ENCODE peak calls at places on chromosomes 7 and 10, in nine cellular contexts. Z is A549; I is Peyer's patch; U is ACHN; G is CD8-positive, alpha-beta T cell; K is stimulated activated CD8-positive, alpha-beta memory T cell treated with anti-CD3 and anti-CD28 coated beads, Interleukin-4, amount 100 ng/mL, for 1 hour; A is MV-4-11; C is PC-3; D is cerebellum. Q is an unnamed sample.
A peak's percentile ranks its signal among the peaks of the same experiment; 100 is the strongest.

GRCh38 chr7:142568430-142569097 is 180.7 kb upstream of the PRSS1 start:
- DNase-seq in Z (peak; percentile 72), I (no peak), U (peak; percentile 90), G (no peak), K (no peak), A (peak; percentile 71), C (peak; percentile 92), D (no peak), Q (peak; percentile 26)

GRCh38 chr10:38003588-38003987 is 6.9 kb upstream of the ZNF33A start:
- DNase-seq in Z (no peak), I (no peak), U (no peak), G (no peak), K (no peak), A (no peak), C (no peak), D (no peak), Q (no peak)

GRCh38 chr7:34756691-34757090 is 98.7 kb downstream of the NPSR1 start:
- DNase-seq in Z (no peak), I (no peak), U (no peak), G (no peak), K (no peak), A (no peak), C (no peak), D (no peak), Q (no peak)

GRCh38 chr7:81574723-81575326 is 195.0 kb downstream of the HGF start:
- DNase-seq in Z (no peak), I (no peak), U (no peak), G (no peak), K (no peak), A (no peak), C (no peak), D (no peak), Q (no peak)

GRCh38 chr10:18738835-18739234 is 79.6 kb downstream of the ARL5B start:
- DNase-seq in Z (no peak), I (no peak), U (no peak), G (no peak), K (no peak), A (no peak), C (peak; percentile 51), D (no peak), Q (no peak)

GRCh38 chr7:152756126-152756525 is 3.4 kb upstream of the ACTR3B start:
- DNase-seq in Z (no peak), I (no peak), U (no peak), G (no peak), K (no peak), A (no peak), C (peak; percentile 22), D (no peak), Q (no peak)

GRCh38 chr10:69394020-69394419 is 22.7 kb downstream of the TACR2 start:
- DNase-seq in Z (no peak), I (no peak), U (peak; percentile 22), G (no peak), K (no peak), A (no peak), C (peak; percentile 31), D (no peak), Q (no peak)

GRCh38 chr10:114504769-114505579 is 100.7 kb upstream of the AFAP1L2 start:
- DNase-seq in Z (no peak), I (no peak), U (no peak), G (no peak), K (no peak), A (no peak), C (peak; percentile 40), D (no peak), Q (peak; percentile 35)

GRCh38 chr10:70440296-70441160 is 953 bp downstream of the NODAL start:
- DNase-seq in Z (no peak), I (no peak), U (no peak), G (no peak), K (no peak), A (no peak), C (no peak), D (no peak), Q (no peak)

GRCh38 chr7:120996333-120996982 is 7.9 kb downstream of the CPED1 start:
- DNase-seq in Z (no peak), I (peak; percentile 80), U (peak; percentile 73), G (peak; percentile 65), K (no peak), A (peak; percentile 96), C (peak; percentile 89), D (peak; percentile 58), Q (peak; percentile 85)

GRCh38 chr10:97096327-97097153 is 89.2 kb downstream of the SLIT1 start:
- DNase-seq in Z (no peak), I (no peak), U (no peak), G (peak; percentile 65), K (no peak), A (no peak), C (no peak), D (no peak), Q (no peak)

GRCh38 chr7:24573008-24573553 is at the start of gene PALS2:
- DNase-seq in Z (peak; percentile 60), I (peak; percentile 90), U (peak; percentile 91), G (peak; percentile 90), K (peak; percentile 57), A (peak; percentile 21), C (peak; percentile 77), D (peak; percentile 63), Q (peak; percentile 60)

GRCh38 chr10:5942471-5942870 is 34.9 kb downstream of the IL15RA start:
- DNase-seq in Z (no peak), I (peak; percentile 56), U (no peak), G (no peak), K (no peak), A (no peak), C (no peak), D (no peak), Q (no peak)